ENCODE peak calls at places on chromosome 12, in six cellular contexts. K is H1, S is GM12892, Z is HepG2, G is GM12891, L is heart left ventricle. V is an unnamed sample.

GRCh38 chr12:113240395-113240794 is 19.1 kb downstream of the TPCN1 start:
- DNase-seq in K (no peak), S (no peak), Z (no peak), G (no peak), L (no peak), V (no peak)

GRCh38 chr12:50842637-50843493 is at the start of gene TMPRSS12:
- DNase-seq in K (peak; percentile 74), S (no peak), Z (no peak), G (no peak), L (peak; percentile 29), V (no peak)

GRCh38 chr12:132106921-132107320 is 37.2 kb downstream of the DDX51 start:
- DNase-seq in K (no peak), S (no peak), Z (no peak), G (no peak), L (no peak), V (no peak)

GRCh38 chr12:92973614-92974013 is 44.5 kb upstream of the EEA1 start:
- DNase-seq in K (no peak), S (peak; percentile 17), Z (peak; percentile 63), G (no peak), L (no peak), V (no peak)

GRCh38 chr12:45655186-45655585 is 74.3 kb upstream of the ARID2 start:
- DNase-seq in K (no peak), S (no peak), Z (peak; percentile 15), G (no peak), L (no peak), V (no peak)

GRCh38 chr12:8482446-8483080 is 26.8 kb downstream of the CLEC6A start:
- DNase-seq in K (no peak), S (no peak), Z (no peak), G (no peak), L (no peak), V (no peak)

GRCh38 chr12:58413794-58414193 is 472.4 kb downstream of the ATP23 start:
- DNase-seq in K (no peak), S (no peak), Z (no peak), G (no peak), L (no peak), V (no peak)

GRCh38 chr12:90842477-90842876 is 112.5 kb downstream of the CCER1 start:
- DNase-seq in K (no peak), S (no peak), Z (no peak), G (no peak), L (no peak), V (no peak)

GRCh38 chr12:118103601-118104382 is at the start of gene VSIG10:
- DNase-seq in K (peak; percentile 80), S (peak; percentile 41), Z (peak; percentile 71), G (peak; percentile 49), L (peak; percentile 82), V (peak; percentile 82)
- TF ChIP-seq POLR2A in K (no peak), S (no peak), Z (peak; percentile 73), G (no peak), L (peak; percentile 84), V (peak; percentile 72)

GRCh38 chr12:108649126-108649525 is 15.4 kb upstream of the SELPLG start:
- DNase-seq in K (no peak), S (no peak), Z (no peak), G (no peak), L (no peak), V (no peak)
- TF ChIP-seq POLR2A in K (no peak), S (no peak), Z (no peak), G (no peak), L (no peak), V (no peak)

DNA sequence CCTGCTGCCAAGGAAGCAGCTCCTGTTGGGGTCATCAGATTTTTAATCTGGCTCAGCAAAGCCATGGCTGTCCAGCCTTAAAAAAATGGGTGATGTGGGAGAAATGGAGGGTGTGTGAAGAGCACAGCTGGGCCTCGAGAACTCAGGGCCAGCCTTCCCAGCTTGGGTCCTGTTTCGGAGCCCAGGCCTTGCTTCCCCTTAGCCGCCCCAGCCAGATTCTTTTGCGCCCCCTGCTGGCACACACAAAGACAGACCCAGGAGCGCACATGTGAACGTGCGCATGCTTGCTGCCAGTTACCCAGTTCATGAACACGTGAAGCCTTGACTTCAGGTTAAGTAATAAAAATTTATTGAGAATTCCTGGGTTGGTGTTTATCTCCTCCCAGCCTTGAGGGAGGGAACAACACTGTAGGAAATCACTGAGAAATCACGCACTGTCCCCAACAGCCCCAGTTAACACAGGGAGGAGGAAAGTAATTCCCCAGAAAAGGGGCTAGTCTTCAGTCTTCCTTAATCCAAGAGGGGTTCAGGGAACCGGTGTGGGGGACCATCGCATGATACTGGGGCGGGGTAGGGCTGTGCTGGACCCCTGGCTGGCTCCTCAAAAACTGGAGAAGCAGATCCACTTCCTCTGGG is 5.3 kb downstream of the PHB2 start:
- DNase-seq in K (peak; percentile 88), S (peak; percentile 85), Z (peak; percentile 72), G (peak; percentile 82), L (peak; percentile 92), V (no peak)
- TF ChIP-seq POLR2A in K (peak; percentile 46), S (peak; percentile 70), Z (peak; percentile 4), G (peak; percentile 24), L (no peak), V (no peak)

DNA sequence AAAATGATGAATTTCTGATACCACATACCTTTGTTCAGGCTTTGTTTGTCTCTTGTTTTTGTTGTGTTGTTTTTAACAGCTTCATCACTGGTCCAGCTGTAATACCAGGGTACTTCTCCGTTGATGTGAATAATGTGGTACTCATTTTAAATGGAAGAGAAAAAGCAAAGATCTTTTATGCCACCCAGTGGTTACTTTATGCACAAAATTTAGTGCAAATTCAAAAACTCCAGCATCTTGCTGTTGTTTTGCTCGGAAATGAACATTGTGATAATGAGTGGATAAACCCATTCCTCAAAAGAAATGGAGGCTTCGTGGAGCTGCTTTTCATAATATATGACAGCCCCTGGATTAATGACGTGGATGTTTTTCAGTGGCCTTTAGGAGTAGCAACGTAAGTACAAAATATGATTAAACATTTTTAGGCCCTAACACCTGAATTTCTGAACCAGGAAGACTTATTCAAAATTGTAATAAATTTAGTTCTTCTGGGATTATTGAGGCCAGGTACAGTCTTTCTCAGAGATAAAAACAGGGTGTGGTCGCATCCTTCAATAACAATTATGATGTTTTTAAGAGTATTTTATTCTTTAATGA is 22.4 kb downstream of the RXYLT1 start:
- DNase-seq in K (no peak), S (no peak), Z (no peak), G (no peak), L (no peak), V (no peak)
- TF ChIP-seq POLR2A in K (no peak), S (no peak), Z (no peak), G (no peak), L (no peak), V (no peak)

GRCh38 chr12:131000000-131000486 is 46.3 kb downstream of the ADGRD1 start:
- DNase-seq in K (no peak), S (no peak), Z (no peak), G (no peak), L (no peak), V (no peak)
- TF ChIP-seq POLR2A in K (no peak), S (no peak), Z (no peak), G (no peak), L (no peak), V (no peak)

GRCh38 chr12:98644433-98644711 is 216 bp downstream of the IKBIP start:
- DNase-seq in K (no peak), S (peak; percentile 17), Z (no peak), G (no peak), L (no peak), V (peak; percentile 29)
- TF ChIP-seq POLR2A in K (no peak), S (no peak), Z (no peak), G (peak; percentile 13), L (no peak), V (no peak)

GRCh38 chr12:89493650-89494302 is 30.8 kb downstream of the GALNT4 start:
- DNase-seq in K (no peak), S (no peak), Z (no peak), G (no peak), L (no peak), V (no peak)
- TF ChIP-seq POLR2A in K (no peak), S (no peak), Z (no peak), G (no peak), L (no peak), V (no peak)

V was measured in H54.